ENCODE peak calls at places on chromosomes 4 and X, in seven cellular contexts. V, K, B, Z, C, M and R are unnamed samples.

GRCh38 chrX:12115377-12115776 is 22.9 kb upstream of the FRMPD4 start:
- DNase-seq in B (no peak), K (peak), C (peak), M (no peak), Z (no peak), V (no peak), R (no peak)

GRCh38 chr4:111268769-111269414 is 646.0 kb upstream of the PITX2 start:
- DNase-seq in C (peak), V (peak), M (no peak), B (peak), Z (no peak), K (no peak), R (no peak)

GRCh38 chr4:3202836-3203820 is 45.8 kb upstream of the MSANTD1 start:
- DNase-seq in V (no peak), K (no peak), Z (no peak), M (no peak), C (no peak), B (no peak), R (no peak)

GRCh38 chrX:46704767-46705386 is 54.0 kb downstream of the SLC9A7 start:
- DNase-seq in C (no peak), M (no peak), V (peak), B (no peak), Z (no peak), K (no peak), R (no peak)

GRCh38 chr4:183588169-183588675 is 70.8 kb downstream of the RWDD4 start:
- DNase-seq in Z (peak), K (no peak), V (peak), B (no peak), M (no peak), C (no peak), R (no peak)

GRCh38 chrX:69072486-69073006 is 92.7 kb downstream of the PJA1 start:
- DNase-seq in V (no peak), K (no peak), M (no peak), C (no peak), B (no peak), Z (no peak), R (no peak)

GRCh38 chrX:85017721-85018120 is 14.0 kb downstream of the APOOL start:
- DNase-seq in Z (no peak), K (no peak), C (no peak), V (no peak), B (no peak), M (no peak), R (no peak)

GRCh38 chr4:79178770-79179169 is 147.1 kb downstream of the NAA11 start:
- DNase-seq in Z (no peak), C (no peak), B (no peak), V (no peak), M (no peak), K (no peak), R (no peak)

GRCh38 chr4:184628103-184628502 is 21.1 kb downstream of the CASP3 start:
- DNase-seq in C (no peak), B (no peak), M (no peak), Z (no peak), K (no peak), V (no peak), R (no peak)

GRCh38 chr4:26509681-26510333 is 19.5 kb upstream of the CCKAR start:
- DNase-seq in C (no peak), V (peak), B (no peak), Z (no peak), K (no peak), M (no peak), R (no peak)

GRCh38 chr4:176708771-176709311 is 83.9 kb downstream of the VEGFC start:
- DNase-seq in M (no peak), B (no peak), V (peak), C (peak), Z (no peak), K (no peak), R (no peak)
- TF ChIP-seq EZH2phosphoT487 in M (no peak), B (no peak), V (no peak), C (no peak), Z (no peak), K (no peak), R (no peak)

GRCh38 chr4:155411546-155411945 is 34.8 kb upstream of the MAP9 start:
- DNase-seq in B (no peak), M (no peak), Z (no peak), C (peak), V (no peak), K (no peak), R (no peak)
- H3K4me2 ChIP-seq in B (no peak), M (no peak), Z (no peak), C (no peak), V (no peak), K (no peak), R (no peak)

DNA sequence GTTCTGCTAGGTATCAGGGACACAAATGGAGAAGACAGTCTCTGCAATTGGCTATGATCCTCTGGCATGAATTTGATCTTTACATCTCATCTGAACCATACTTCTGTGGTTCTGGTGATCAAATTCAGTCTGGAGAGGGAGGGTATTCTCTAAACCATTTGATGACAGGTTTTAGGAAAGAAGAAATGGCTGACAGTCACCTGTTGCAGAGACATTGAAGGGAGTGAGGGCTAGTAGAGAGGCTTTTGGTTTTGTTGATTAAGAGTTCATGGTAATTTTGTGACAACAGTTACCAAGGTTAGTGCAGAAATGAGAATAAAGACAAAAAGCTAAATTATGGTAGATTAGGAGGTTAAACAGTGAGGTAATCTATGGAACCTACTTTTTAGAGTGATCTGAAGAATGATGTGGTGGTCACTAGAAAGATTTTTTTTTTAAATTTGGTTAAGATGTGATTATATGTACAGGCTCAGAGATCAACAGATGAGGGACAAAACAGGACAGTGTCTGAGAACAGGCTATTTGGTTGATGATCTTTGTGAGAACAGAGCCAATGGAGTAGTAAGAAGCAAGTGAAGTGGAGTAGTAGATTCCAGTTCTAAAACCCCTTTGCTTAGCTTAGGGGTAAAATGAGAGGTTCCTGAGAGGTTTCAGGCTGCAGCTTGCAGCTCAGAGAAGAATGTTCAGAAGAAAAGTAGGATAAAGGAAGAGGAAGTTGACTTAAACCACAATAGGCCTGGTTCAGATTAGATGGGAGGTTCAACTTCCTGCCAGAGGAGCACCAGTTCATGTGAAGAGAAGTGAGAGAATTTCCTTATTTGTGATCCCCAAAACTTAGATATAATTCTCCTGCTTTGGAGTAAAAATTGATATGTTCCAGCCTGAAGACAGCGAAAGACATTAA is 34.7 kb downstream of the VSIG4 start:
- DNase-seq in V (no peak), Z (no peak), M (no peak), B (peak), C (no peak), K (no peak), R (peak)
- H3K4me3 ChIP-seq in V (no peak), Z (no peak), M (no peak), B (no peak), C (no peak), K (no peak), R (peak)

DNA sequence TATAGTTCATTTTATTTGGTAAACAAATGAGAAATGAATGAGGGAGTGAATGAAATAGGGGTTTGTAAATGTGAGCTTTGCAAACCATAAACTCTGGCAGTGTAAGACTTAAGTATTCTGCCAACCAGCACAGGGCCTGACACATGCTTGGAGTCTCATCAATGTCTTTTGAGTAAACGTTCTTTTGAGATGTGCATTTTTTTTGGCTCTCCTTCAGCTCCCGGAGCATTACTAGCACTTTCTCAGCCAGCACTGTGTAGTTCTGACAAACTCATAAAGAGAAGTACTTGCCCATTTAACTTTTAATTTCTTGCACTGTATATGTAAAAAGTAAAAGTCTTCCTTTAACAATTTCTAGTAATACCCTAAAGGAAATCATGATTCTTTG is 245.3 kb downstream of the HS3ST1 start:
- DNase-seq in Z (no peak), M (no peak), K (no peak), B (no peak), C (no peak), V (no peak), R (no peak)
- TF ChIP-seq EZH2phosphoT487 in Z (no peak), M (no peak), K (no peak), B (no peak), C (no peak), V (no peak), R (no peak)

GRCh38 chrX:72041901-72042859 is 89.5 kb downstream of the RTL5 start:
- DNase-seq in K (no peak), V (peak), B (no peak), C (no peak), Z (no peak), M (no peak), R (no peak)
- H3K4me2 ChIP-seq in K (no peak), V (no peak), B (no peak), C (no peak), Z (no peak), M (no peak), R (no peak)

GRCh38 chrX:51496501-51497291 is at the start of gene NUDT11:
- DNase-seq in B (peak), C (peak), K (peak), Z (peak), V (peak), M (no peak), R (peak)
- H3K4me3 ChIP-seq in B (peak), C (peak), K (peak), Z (peak), V (peak), M (no peak), R (peak)